ENCODE peak calls at places on chromosomes 7 and 10, in six cellular contexts. L is GM12865, Z is ovary, F is cardiac fibroblast, Q is bronchial epithelial cell, I is transverse colon. K is an unnamed sample.

GRCh38 chr10:16274911-16275310 is 161.9 kb upstream of the PTER start:
- DNase-seq in F (no peak), L (no peak), Z (no peak), Q (no peak), I (no peak), K (no peak)

GRCh38 chr7:151315038-151315655 is 26.5 kb upstream of the NUB1 start:
- DNase-seq in L (peak), I (peak), Z (peak), F (peak), Q (peak), K (peak)

GRCh38 chr7:338295-339061 is 48.5 kb downstream of the FOXL3 start:
- DNase-seq in F (no peak), I (no peak), Q (no peak), L (no peak), Z (no peak), K (no peak)

GRCh38 chr10:26621889-26622681 is 75.4 kb upstream of the PDSS1 start:
- DNase-seq in F (peak), I (peak), L (peak), Z (no peak), Q (peak), K (peak)

GRCh38 chr10:79056736-79057391 is 11.9 kb upstream of the ZMIZ1 start:
- DNase-seq in Z (peak), Q (no peak), F (no peak), L (no peak), I (no peak), K (no peak)

GRCh38 chr7:40058636-40059035 is 75.8 kb downstream of the MPLKIP start:
- DNase-seq in F (no peak), I (no peak), L (no peak), Q (no peak), Z (no peak), K (no peak)

GRCh38 chr7:151800861-151801260 is 76.1 kb downstream of the PRKAG2 start:
- DNase-seq in L (no peak), Q (no peak), Z (no peak), I (no peak), F (no peak), K (no peak)

GRCh38 chr10:47451275-47451997 is 32.5 kb downstream of the ANXA8 start:
- DNase-seq in L (no peak), Q (no peak), Z (peak), F (no peak), I (no peak), K (no peak)

GRCh38 chr7:115005942-115006341 is 84.0 kb downstream of the MDFIC start:
- DNase-seq in Z (no peak), L (no peak), I (no peak), Q (no peak), F (no peak), K (peak)

GRCh38 chr7:30406664-30407425 is 71.7 kb downstream of the NOD1 start:
- DNase-seq in Z (no peak), Q (peak), I (no peak), F (no peak), L (no peak), K (no peak)

GRCh38 chr7:2225336-2225735 is 7.4 kb downstream of the MAD1L1 start:
- DNase-seq in Z (no peak), F (no peak), Q (peak), L (no peak), I (no peak), K (peak)

GRCh38 chr10:132845780-132846595 is 60.0 kb upstream of the NKX6-2 start:
- DNase-seq in F (no peak), L (no peak), Z (peak), Q (no peak), I (no peak), K (no peak)

GRCh38 chr10:124535731-124536495 is 74.3 kb downstream of the LHPP start:
- DNase-seq in Q (no peak), Z (peak), I (no peak), L (no peak), F (no peak), K (no peak)

GRCh38 chr10:124534821-124535601 is 73.4 kb downstream of the LHPP start:
- DNase-seq in Z (no peak), I (no peak), L (no peak), Q (no peak), F (no peak), K (no peak)

GRCh38 chr10:124532788-124533187 is 71.2 kb downstream of the LHPP start:
- DNase-seq in I (no peak), F (no peak), Z (no peak), L (no peak), Q (no peak), K (no peak)

GRCh38 chr10:124533266-124533665 is 71.6 kb downstream of the LHPP start:
- DNase-seq in F (no peak), L (no peak), Z (no peak), I (no peak), Q (no peak), K (no peak)

DNA sequence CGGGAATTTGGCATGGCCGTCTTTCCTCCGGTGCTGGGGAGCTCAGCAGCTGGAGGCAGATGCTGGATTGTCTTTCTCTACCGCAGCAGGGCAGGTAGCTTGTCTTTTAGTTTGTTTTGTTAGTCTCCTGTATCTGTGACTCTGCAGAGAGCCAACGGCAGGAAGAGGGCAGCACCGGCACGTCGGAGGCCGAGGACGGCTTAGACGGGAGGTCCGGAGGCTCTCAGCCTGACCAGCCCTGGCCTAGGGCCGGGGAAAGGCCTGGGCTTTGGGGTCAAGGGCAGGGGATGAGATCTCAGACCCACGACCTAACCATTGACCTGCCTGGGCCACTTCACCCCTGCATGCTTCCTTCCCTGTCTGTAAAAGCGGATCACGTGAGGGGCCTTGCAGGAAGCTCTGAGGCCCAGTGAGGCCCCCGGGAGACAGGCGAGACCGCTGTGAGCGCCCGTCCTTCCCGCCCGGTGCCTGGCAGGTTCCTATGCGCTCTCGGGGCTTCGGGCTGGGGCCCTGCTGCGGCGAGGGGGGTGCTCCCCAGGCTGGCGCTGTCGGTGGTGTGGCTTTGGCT is 72.7 kb downstream of the LHPP start:
- DNase-seq in Q (no peak), Z (peak), F (peak), L (peak), I (peak), K (no peak)
- TF ChIP-seq CTCF in Q (peak), Z (peak), F (peak), L (peak), I (peak), K (no peak)

DNA sequence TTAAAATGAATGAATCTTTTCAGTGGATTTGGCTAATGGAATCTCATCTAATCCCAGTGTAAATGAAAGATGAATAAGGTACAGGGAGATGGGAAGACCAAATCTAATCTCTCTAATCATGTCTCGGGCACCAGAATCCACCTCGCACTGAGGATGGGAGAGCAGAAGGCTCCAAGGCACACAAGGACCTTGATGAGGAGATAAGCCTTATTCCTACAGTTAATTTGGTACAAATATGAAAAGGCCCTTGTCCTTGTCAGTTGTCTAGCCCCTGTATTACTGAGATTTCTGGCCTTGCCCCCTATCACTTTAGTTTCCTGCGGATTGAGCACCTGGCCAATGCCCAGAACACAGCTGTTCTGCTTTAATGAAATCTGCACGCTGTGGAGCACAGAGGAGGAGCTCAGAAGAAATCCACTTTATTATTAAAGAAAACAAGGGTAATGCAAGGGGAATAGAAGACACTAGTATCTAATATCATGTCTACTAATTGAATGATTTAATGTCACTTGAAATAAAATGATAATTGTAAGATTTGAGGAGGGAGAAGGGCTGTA is 321.4 kb upstream of the HGF start:
- DNase-seq in I (no peak), F (no peak), Z (no peak), L (no peak), Q (no peak), K (no peak)
- TF ChIP-seq CTCF in I (no peak), F (no peak), Z (no peak), L (no peak), Q (no peak), K (no peak)

GRCh38 chr10:116737582-116738358 is 4.6 kb downstream of the HSPA12A start:
- DNase-seq in I (no peak), Q (no peak), Z (peak), L (no peak), F (no peak), K (no peak)
- TF ChIP-seq CTCF in I (peak), Q (peak), Z (no peak), L (no peak), F (peak), K (no peak)

DNA sequence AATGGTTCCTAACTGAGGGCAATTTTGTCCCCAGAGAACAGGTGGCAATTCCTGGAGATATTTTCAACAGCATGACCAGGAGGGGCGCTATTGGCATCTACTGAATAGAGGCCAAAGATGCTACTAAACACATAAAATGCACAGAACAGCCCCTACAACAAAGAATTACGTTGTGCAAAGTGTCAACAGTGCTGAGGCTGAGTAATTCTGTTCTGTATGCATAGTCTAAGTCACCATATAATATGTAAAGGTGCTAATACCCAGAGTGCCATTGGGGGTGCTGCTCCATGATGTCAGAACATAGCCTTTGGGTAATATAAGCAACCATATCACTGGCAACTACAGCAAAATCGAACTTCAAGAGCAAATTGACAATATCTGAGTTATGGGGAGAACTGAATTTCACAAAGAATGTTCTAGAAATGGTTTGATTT is 213.3 kb upstream of the PHYHIPL start:
- DNase-seq in F (no peak), Q (no peak), Z (no peak), L (peak), I (no peak), K (peak)
- TF ChIP-seq CTCF in F (peak), Q (peak), Z (no peak), L (peak), I (no peak), K (peak)

GRCh38 chr7:99855236-99855635 is 21.6 kb downstream of the OR2AE1 start:
- DNase-seq in L (no peak), Z (no peak), Q (no peak), I (no peak), F (no peak), K (no peak)
- TF ChIP-seq CTCF in L (no peak), Z (no peak), Q (no peak), I (no peak), F (no peak), K (no peak)

GRCh38 chr7:20331231-20331880 is 656 bp downstream of the ITGB8 start:
- DNase-seq in F (peak), Z (peak), I (peak), L (peak), Q (no peak), K (no peak)
- TF ChIP-seq CTCF in F (no peak), Z (no peak), I (no peak), L (no peak), Q (peak), K (no peak)

GRCh38 chr10:23980054-23980453 is 228.9 kb upstream of the KIAA1217 start:
- DNase-seq in I (no peak), Q (peak), F (no peak), Z (no peak), L (peak), K (peak)

GRCh38 chr10:23976285-23976684 is 232.7 kb upstream of the KIAA1217 start:
- DNase-seq in F (no peak), Q (peak), Z (no peak), I (no peak), L (no peak), K (no peak)

DNA sequence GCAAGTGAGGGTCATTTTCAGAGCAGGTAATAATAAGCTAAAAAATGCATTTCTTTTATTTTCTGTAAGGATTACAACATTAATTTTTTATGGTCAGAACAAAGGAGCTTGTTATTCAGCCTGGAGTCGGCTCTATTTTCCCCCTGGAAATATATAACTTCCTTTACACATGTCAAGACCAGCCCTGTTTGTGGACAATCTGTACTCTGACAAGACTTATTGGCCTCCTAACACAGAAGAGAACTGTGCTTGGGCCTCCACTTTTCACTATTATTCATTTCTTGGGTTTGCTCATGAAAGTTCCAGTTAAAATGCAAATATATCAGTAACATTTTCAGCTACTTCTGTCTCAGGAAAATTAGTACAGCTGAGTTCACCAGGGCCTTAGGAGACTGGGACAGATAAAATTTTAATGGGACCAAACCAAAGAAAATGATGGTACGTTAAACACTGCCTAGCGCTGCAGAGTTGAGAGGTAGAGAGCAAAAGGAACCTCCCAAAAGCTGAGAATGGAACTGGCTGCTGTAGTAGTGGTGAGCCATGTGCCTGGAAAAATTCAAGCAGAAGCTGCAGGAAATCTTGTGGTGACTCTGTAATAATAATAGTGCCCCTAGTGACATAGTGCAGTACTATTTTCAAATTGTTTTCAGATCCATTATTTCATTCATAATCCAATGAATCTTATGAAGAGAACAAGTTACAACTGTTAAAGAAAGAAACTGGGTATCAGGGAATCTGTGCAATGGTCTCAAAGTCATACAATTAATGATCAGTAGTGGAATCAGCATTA is 227.2 kb upstream of the KIAA1217 start:
- DNase-seq in L (no peak), F (no peak), I (no peak), Z (no peak), Q (peak), K (no peak)
- TF ChIP-seq CTCF in L (no peak), F (no peak), I (no peak), Z (no peak), Q (no peak), K (no peak)

GRCh38 chr10:103336370-103336769 is 14.6 kb downstream of the PCGF6 start:
- DNase-seq in Z (no peak), F (no peak), Q (no peak), I (no peak), L (no peak), K (no peak)

GRCh38 chr10:103334567-103334966 is 16.4 kb downstream of the PCGF6 start:
- DNase-seq in I (no peak), Z (no peak), F (no peak), Q (no peak), L (no peak), K (no peak)

GRCh38 chr10:103333934-103334520 is 16.9 kb downstream of the PCGF6 start:
- DNase-seq in I (no peak), L (peak), Q (peak), F (peak), Z (no peak), K (no peak)
- TF ChIP-seq CTCF in I (peak), L (peak), Q (peak), F (peak), Z (no peak), K (peak)

DNA sequence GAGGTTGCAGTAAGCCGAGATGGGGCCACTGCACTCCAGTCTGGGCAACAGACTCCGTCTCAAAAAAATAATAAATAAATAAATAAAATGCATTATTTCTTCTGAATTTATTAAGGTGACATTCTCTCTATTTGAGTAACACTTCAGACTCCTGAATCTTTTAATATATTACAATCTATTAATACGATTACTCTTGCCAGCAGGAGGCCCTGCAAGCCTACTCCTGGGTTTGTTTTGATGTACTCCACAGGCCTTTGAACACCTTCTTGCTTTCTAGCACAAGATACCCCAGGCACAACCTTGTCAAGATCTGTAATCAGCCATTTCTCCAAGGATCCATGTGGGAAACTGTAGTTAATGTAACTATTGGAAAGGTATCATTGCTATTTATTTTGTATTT is 63.5 kb downstream of the COBL start:
- DNase-seq in Z (no peak), L (no peak), Q (no peak), I (no peak), F (no peak), K (peak)
- TF ChIP-seq CTCF in Z (no peak), L (no peak), Q (peak), I (no peak), F (no peak), K (no peak)

K was measured in Calu3.